ENCODE peak calls at places on chromosomes 5 and 9, in eight cellular contexts. E is mesendoderm; Q is WERI-Rb-1; S is CD8-positive, alpha-beta memory T cell; P is aorta; H is lung; T is gastrocnemius medialis; J is OCI-LY7. D is an unnamed sample. For H3K36me3, the result is how much of the 10 kb centered on the place peaks cover.

GRCh38 chr5:73434461-73434860 is 14.1 kb downstream of the FOXD1 start:
- DNase-seq in E (no peak), Q (no peak), T (no peak), S (no peak), J (no peak), P (no peak), H (no peak), D (no peak)

GRCh38 chr5:142600611-142601360 is 85.1 kb downstream of the FGF1 start:
- DNase-seq in S (no peak), H (no peak), P (peak), T (peak), J (no peak), Q (no peak), E (no peak), D (no peak)

GRCh38 chr9:136543280-136543679 is 2.6 kb downstream of the NOTCH1 start:
- DNase-seq in Q (no peak), H (no peak), P (no peak), E (no peak), T (no peak), S (no peak), J (no peak), D (no peak)

GRCh38 chr5:62043289-62044274 is 262.4 kb upstream of the KIF2A start:
- DNase-seq in E (peak), H (no peak), S (no peak), J (no peak), T (no peak), P (no peak), Q (no peak), D (no peak)

GRCh38 chr5:153965102-153965645 is 73.5 kb downstream of the FAM114A2 start:
- DNase-seq in P (peak), S (peak), H (peak), J (peak), E (peak), T (no peak), Q (peak), D (no peak)

GRCh38 chr5:115500225-115500624 is 44.4 kb downstream of the FEM1C start:
- DNase-seq in S (no peak), Q (no peak), T (no peak), J (no peak), H (no peak), P (no peak), E (no peak), D (no peak)

GRCh38 chr5:76351176-76351575 is 51.9 kb upstream of the IQGAP2 start:
- DNase-seq in J (peak), T (no peak), Q (no peak), E (no peak), S (no peak), P (no peak), H (no peak), D (no peak)

GRCh38 chr5:36948650-36949049 is 72.1 kb downstream of the NIPBL start:
- DNase-seq in J (no peak), E (no peak), P (no peak), S (no peak), H (no peak), Q (no peak), T (no peak), D (no peak)

GRCh38 chr5:141714542-141715303 is 32.7 kb upstream of the ARAP3 start:
- DNase-seq in T (no peak), S (no peak), J (no peak), E (no peak), H (no peak), P (no peak), Q (no peak), D (no peak)

DNA sequence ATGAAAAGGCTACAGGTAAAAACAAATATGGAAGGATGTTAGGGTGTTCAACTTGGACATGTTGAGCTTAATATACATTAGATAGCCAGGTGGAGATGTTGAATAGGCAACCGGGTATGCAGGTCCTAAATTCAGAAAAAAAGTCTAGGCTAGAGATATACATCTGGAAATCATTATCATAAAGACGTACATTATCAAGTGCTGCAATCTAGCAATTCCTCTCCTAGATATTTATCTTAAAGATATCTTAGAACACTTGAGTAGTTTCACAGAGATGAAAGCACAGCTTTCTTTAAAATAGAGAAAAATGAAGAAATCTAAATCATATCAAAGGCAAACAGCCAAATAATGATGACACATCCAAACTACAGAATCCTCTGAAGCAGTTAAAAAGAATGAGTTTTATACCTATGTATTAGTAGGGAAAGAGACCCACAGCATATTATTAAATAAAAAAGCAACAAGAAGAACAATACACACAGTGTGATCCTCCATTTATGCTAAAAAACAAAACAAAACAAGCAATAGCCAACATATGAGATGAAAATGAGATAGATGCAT is 3.8 kb downstream of the NUDCD2 start:
- DNase-seq in E (no peak), P (no peak), H (no peak), S (no peak), J (no peak), Q (no peak), T (no peak), D (no peak)
- H3K4me3 ChIP-seq in E (no peak), P (no peak), H (no peak), S (no peak), J (no peak), Q (no peak), T (no peak), D (no peak)

DNA sequence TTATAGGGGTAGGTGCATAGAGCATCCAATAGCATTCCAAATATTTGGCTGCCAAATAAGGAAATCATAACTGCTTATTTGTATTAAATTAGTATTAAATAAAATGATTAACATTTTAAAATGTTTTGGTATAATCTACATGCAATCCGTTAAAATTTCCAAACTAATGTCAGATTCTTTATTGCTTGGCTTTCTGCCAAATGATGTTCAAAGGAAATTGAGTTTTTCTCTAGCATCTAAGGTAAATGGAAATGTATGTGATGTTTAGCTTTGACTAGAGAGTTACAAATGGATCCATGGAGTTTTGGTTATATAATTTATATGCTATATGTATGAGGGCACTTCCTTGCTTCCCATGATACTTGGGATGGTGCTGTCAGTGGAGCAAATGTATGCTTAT is 121.7 kb downstream of the ZCCHC7 start:
- DNase-seq in Q (no peak), J (no peak), P (no peak), E (no peak), T (no peak), H (no peak), S (no peak), D (no peak)
- H3K36me3 ChIP-seq in Q (under half), J (under half), P (under half), E (under half), T (under half), H (under half), S (under half), D (under half)

GRCh38 chr9:78026416-78026815 is 5.2 kb downstream of the GNAQ start:
- DNase-seq in P (no peak), Q (no peak), J (no peak), H (no peak), S (no peak), E (peak), T (no peak), D (no peak)
- H3K4me3 ChIP-seq in P (no peak), Q (no peak), J (no peak), H (no peak), S (no peak), E (no peak), T (no peak), D (no peak)

GRCh38 chr5:168238422-168238821 is 53.0 kb upstream of the WWC1 start:
- DNase-seq in S (no peak), T (no peak), P (no peak), Q (no peak), J (no peak), H (no peak), E (no peak), D (no peak)

GRCh38 chr5:168244838-168245555 is 46.4 kb upstream of the WWC1 start:
- DNase-seq in T (no peak), Q (no peak), P (no peak), E (no peak), S (no peak), H (no peak), J (no peak), D (no peak)

GRCh38 chr5:168234133-168234532 is 57.3 kb upstream of the WWC1 start:
- DNase-seq in T (no peak), Q (no peak), P (no peak), E (no peak), S (no peak), J (no peak), H (no peak), D (no peak)

GRCh38 chr5:168239325-168239724 is 52.1 kb upstream of the WWC1 start:
- DNase-seq in H (no peak), E (no peak), T (no peak), S (no peak), P (no peak), J (no peak), Q (no peak), D (no peak)
- H3K36me3 ChIP-seq in H (under half), E (under half), T (under half), S (under half), P (under half), J (under half), Q (under half), D (under half)

GRCh38 chr9:23541976-23542375 is 284.1 kb downstream of the ELAVL2 start:
- DNase-seq in Q (peak), J (no peak), S (no peak), E (no peak), H (no peak), P (no peak), T (no peak), D (no peak)

GRCh38 chr9:23539311-23539710 is 286.7 kb downstream of the ELAVL2 start:
- DNase-seq in H (no peak), E (no peak), Q (peak), S (no peak), T (no peak), P (no peak), J (no peak), D (no peak)

GRCh38 chr9:23538060-23538387 is 288.0 kb downstream of the ELAVL2 start:
- DNase-seq in S (no peak), T (no peak), H (no peak), E (no peak), J (no peak), P (no peak), Q (no peak), D (no peak)

GRCh38 chr9:23538604-23539003 is 287.4 kb downstream of the ELAVL2 start:
- DNase-seq in S (no peak), H (no peak), E (no peak), J (no peak), Q (no peak), T (no peak), P (no peak), D (no peak)

DNA sequence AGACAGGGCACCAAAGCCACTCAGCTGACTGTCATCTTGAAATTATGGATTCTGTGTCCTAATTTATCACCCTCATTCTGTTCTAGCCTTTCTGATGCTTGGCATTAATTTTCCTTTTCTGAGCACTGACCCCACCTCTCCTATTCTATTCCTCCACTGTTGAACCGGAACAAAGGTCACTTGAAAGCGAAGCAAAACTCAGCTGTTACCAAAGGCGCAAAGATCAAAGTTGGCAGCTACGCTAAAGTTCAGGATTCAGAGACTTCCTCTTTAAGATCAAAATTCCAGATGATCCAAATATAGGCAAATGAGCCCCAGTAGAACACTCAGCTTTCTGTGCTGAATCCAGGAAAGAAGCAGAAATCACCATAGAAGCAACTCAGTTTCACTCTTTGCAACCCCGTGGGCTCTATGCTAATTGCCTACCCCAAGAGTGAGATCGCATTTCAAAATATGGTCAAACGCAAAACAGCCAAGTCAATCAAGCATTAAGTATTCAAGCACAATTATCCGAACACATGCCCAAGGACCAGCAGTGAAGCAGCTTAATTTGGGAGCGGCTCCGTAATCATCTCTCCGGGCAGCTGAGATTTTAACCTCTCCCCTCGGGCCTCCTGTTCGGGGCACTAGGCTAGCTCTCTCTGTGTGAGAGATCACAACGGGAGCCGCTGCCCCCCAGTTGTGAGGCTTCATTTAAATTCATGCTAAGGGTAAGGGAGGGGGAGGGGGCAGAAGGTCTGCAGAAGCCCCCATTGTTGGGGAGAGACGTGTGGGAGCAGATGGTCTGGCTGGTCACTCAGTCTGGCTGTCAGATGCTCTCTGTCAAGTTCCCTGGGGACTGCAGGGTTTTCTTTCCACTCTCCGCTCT is 288.6 kb downstream of the ELAVL2 start:
- DNase-seq in Q (peak), S (no peak), P (no peak), T (no peak), H (no peak), E (no peak), J (no peak), D (no peak)
- H3K4me3 ChIP-seq in Q (peak), S (no peak), P (no peak), T (peak), H (no peak), E (no peak), J (no peak), D (no peak)

GRCh38 chr9:134152488-134152887 is 11.9 kb downstream of the RNU6ATAC start:
- DNase-seq in Q (no peak), S (no peak), E (no peak), T (no peak), H (no peak), J (no peak), P (no peak), D (no peak)

GRCh38 chr9:134150557-134151214 is 13.7 kb downstream of the RNU6ATAC start:
- DNase-seq in H (no peak), J (no peak), E (no peak), T (no peak), Q (no peak), S (no peak), P (no peak), D (no peak)

GRCh38 chr9:134153450-134153849 is 10.9 kb downstream of the RNU6ATAC start:
- DNase-seq in S (no peak), E (no peak), T (no peak), J (no peak), Q (no peak), P (peak), H (no peak), D (no peak)

GRCh38 chr9:134154262-134154701 is 10.1 kb downstream of the RNU6ATAC start:
- DNase-seq in H (no peak), E (no peak), S (no peak), T (no peak), Q (no peak), P (peak), J (no peak), D (no peak)

DNA sequence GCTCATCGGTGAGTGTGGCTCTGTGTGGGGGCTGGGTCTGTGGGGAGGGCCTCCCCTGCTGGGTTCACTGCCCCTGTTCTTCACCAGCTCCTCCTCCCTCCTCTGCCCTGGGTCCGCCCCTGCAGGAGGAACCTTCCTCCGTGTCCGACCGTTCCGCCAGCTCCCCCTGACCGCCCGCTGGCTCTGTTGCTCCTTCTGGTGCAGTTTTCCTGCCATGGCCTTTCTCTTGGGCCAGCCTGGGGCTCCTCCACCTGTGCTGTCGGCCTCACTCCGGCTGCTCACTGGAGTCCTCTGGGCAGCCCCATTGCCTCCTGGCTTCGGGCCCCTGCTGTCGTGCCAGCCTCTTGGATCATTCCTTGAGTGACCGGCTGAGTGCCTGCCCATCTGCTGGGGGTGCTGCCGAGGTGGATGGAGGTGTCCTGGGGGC is 12.3 kb downstream of the RNU6ATAC start:
- DNase-seq in E (no peak), H (no peak), Q (no peak), S (no peak), P (peak), J (no peak), T (no peak), D (no peak)
- H3K36me3 ChIP-seq in E (under half), H (half or more), Q (half or more), S (under half), P (under half), J (half or more), T (half or more), D (half or more)